ENCODE peak calls at places on chromosomes 12 and 14, in eight cellular contexts. One of them, this sample, is unnamed.

GRCh38 chr12:106584104-106585064 is 1.6 kb downstream of the RFX4 start:
- DNase-seq in left ventricle myocardium inferior: no peak
- DNase-seq in cardiac muscle cell: peak; percentile 63
- DNase-seq in endothelial cell: no peak
- DNase-seq in sigmoid colon: no peak
- DNase-seq in hepatocyte: no peak
- DNase-seq in HepG2: no peak
- DNase-seq in Calu3: peak; percentile 26
- DNase-seq in this sample: no peak

GRCh38 chr12:11581179-11581755 is 68.2 kb upstream of the ETV6 start:
- DNase-seq in HepG2: peak; percentile 50
- DNase-seq in left ventricle myocardium inferior: peak; percentile 18
- DNase-seq in sigmoid colon: peak; percentile 81
- DNase-seq in hepatocyte: peak; percentile 84
- DNase-seq in endothelial cell: peak; percentile 61
- DNase-seq in cardiac muscle cell: peak; percentile 89
- DNase-seq in Calu3: peak; percentile 67
- DNase-seq in this sample: peak; percentile 77

GRCh38 chr12:44972746-44973421 is 78.0 kb downstream of the DBX2 start:
- DNase-seq in endothelial cell: no peak
- DNase-seq in hepatocyte: peak; percentile 28
- DNase-seq in sigmoid colon: no peak
- DNase-seq in Calu3: peak; percentile 6
- DNase-seq in HepG2: peak; percentile 16
- DNase-seq in cardiac muscle cell: peak; percentile 39
- DNase-seq in left ventricle myocardium inferior: no peak
- DNase-seq in this sample: no peak

GRCh38 chr12:43988838-43989560 is 153.1 kb downstream of the TMEM117 start:
- DNase-seq in Calu3: no peak
- DNase-seq in hepatocyte: no peak
- DNase-seq in endothelial cell: no peak
- DNase-seq in HepG2: no peak
- DNase-seq in cardiac muscle cell: no peak
- DNase-seq in left ventricle myocardium inferior: no peak
- DNase-seq in sigmoid colon: no peak
- DNase-seq in this sample: no peak

GRCh38 chr14:62957562-62957961 is 87.7 kb downstream of the KCNH5 start:
- DNase-seq in hepatocyte: peak; percentile 5
- DNase-seq in sigmoid colon: no peak
- DNase-seq in cardiac muscle cell: no peak
- DNase-seq in left ventricle myocardium inferior: no peak
- DNase-seq in Calu3: no peak
- DNase-seq in endothelial cell: no peak
- DNase-seq in HepG2: no peak
- DNase-seq in this sample: peak; percentile 98

GRCh38 chr12:32116897-32117296 is 10.2 kb downstream of the BICD1 start:
- DNase-seq in hepatocyte: no peak
- DNase-seq in HepG2: no peak
- DNase-seq in Calu3: no peak
- DNase-seq in sigmoid colon: no peak
- DNase-seq in endothelial cell: no peak
- DNase-seq in left ventricle myocardium inferior: no peak
- DNase-seq in cardiac muscle cell: no peak
- DNase-seq in this sample: no peak

GRCh38 chr12:114025935-114026334 is 59.8 kb upstream of the RBM19 start:
- DNase-seq in cardiac muscle cell: peak; percentile 96
- DNase-seq in sigmoid colon: no peak
- DNase-seq in Calu3: no peak
- DNase-seq in left ventricle myocardium inferior: peak; percentile 38
- DNase-seq in HepG2: no peak
- DNase-seq in hepatocyte: no peak
- DNase-seq in endothelial cell: no peak
- DNase-seq in this sample: no peak

GRCh38 chr12:46926536-46926935 is 100.7 kb upstream of the SLC38A4 start:
- DNase-seq in cardiac muscle cell: no peak
- DNase-seq in HepG2: no peak
- DNase-seq in hepatocyte: no peak
- DNase-seq in endothelial cell: no peak
- DNase-seq in left ventricle myocardium inferior: no peak
- DNase-seq in Calu3: no peak
- DNase-seq in sigmoid colon: no peak
- DNase-seq in this sample: no peak

GRCh38 chr12:68250454-68250853 is 3.0 kb downstream of the IL22 start:
- DNase-seq in hepatocyte: no peak
- DNase-seq in sigmoid colon: no peak
- DNase-seq in HepG2: no peak
- DNase-seq in Calu3: no peak
- DNase-seq in endothelial cell: no peak
- DNase-seq in left ventricle myocardium inferior: no peak
- DNase-seq in cardiac muscle cell: no peak
- DNase-seq in this sample: no peak

GRCh38 chr12:58064681-58065080 is 123.3 kb downstream of the ATP23 start:
- DNase-seq in hepatocyte: no peak
- DNase-seq in Calu3: no peak
- DNase-seq in endothelial cell: no peak
- DNase-seq in sigmoid colon: no peak
- DNase-seq in cardiac muscle cell: no peak
- DNase-seq in left ventricle myocardium inferior: no peak
- DNase-seq in HepG2: no peak
- DNase-seq in this sample: no peak

GRCh38 chr12:49043856-49044258 is 16.7 kb downstream of the KMT2D start:
- DNase-seq in endothelial cell: peak; percentile 84
- DNase-seq in cardiac muscle cell: peak; percentile 69
- DNase-seq in HepG2: peak; percentile 34
- DNase-seq in sigmoid colon: peak; percentile 80
- DNase-seq in left ventricle myocardium inferior: peak; percentile 50
- DNase-seq in hepatocyte: peak; percentile 65
- DNase-seq in Calu3: peak; percentile 41
- DNase-seq in this sample: peak; percentile 6

GRCh38 chr14:37124617-37125016 is 47.8 kb downstream of the SLC25A21 start:
- DNase-seq in endothelial cell: no peak
- DNase-seq in left ventricle myocardium inferior: no peak
- DNase-seq in sigmoid colon: no peak
- DNase-seq in HepG2: peak; percentile 41
- DNase-seq in cardiac muscle cell: no peak
- DNase-seq in Calu3: peak; percentile 29
- DNase-seq in hepatocyte: peak; percentile 4
- DNase-seq in this sample: no peak

GRCh38 chr14:102911541-102911951 is 10.9 kb upstream of the AMN start:
- DNase-seq in cardiac muscle cell: no peak
- DNase-seq in Calu3: no peak
- DNase-seq in HepG2: no peak
- DNase-seq in sigmoid colon: peak; percentile 59
- DNase-seq in hepatocyte: no peak
- DNase-seq in endothelial cell: no peak
- DNase-seq in left ventricle myocardium inferior: no peak
- DNase-seq in this sample: no peak

GRCh38 chr14:70660967-70661871 is 19.5 kb downstream of the TTC9 start:
- DNase-seq in cardiac muscle cell: no peak
- DNase-seq in sigmoid colon: no peak
- DNase-seq in HepG2: no peak
- DNase-seq in left ventricle myocardium inferior: no peak
- DNase-seq in endothelial cell: no peak
- DNase-seq in hepatocyte: no peak
- DNase-seq in Calu3: peak; percentile 16
- DNase-seq in this sample: no peak

GRCh38 chr14:98462908-98463307 is 809.1 kb downstream of the BCL11B start:
- DNase-seq in Calu3: no peak
- DNase-seq in hepatocyte: no peak
- DNase-seq in left ventricle myocardium inferior: no peak
- DNase-seq in HepG2: no peak
- DNase-seq in endothelial cell: no peak
- DNase-seq in sigmoid colon: no peak
- DNase-seq in cardiac muscle cell: no peak
- DNase-seq in this sample: no peak

GRCh38 chr14:66425402-66425801 is 60.8 kb upstream of the CCDC196 start:
- DNase-seq in endothelial cell: no peak
- DNase-seq in sigmoid colon: no peak
- DNase-seq in hepatocyte: no peak
- DNase-seq in left ventricle myocardium inferior: peak; percentile 35
- DNase-seq in cardiac muscle cell: no peak
- DNase-seq in Calu3: no peak
- DNase-seq in HepG2: no peak
- DNase-seq in this sample: no peak

GRCh38 chr12:132597333-132598283 is 12.8 kb downstream of the LRCOL1 start:
- DNase-seq in endothelial cell: no peak
- DNase-seq in sigmoid colon: no peak
- DNase-seq in left ventricle myocardium inferior: no peak
- DNase-seq in HepG2: no peak
- DNase-seq in cardiac muscle cell: peak; percentile 72
- DNase-seq in hepatocyte: peak; percentile 63
- DNase-seq in Calu3: no peak
- DNase-seq in this sample: no peak

GRCh38 chr14:90828642-90829487 is 12.6 kb upstream of the TTC7B start:
- DNase-seq in HepG2: no peak
- DNase-seq in Calu3: no peak
- DNase-seq in hepatocyte: no peak
- DNase-seq in endothelial cell: no peak
- DNase-seq in cardiac muscle cell: no peak
- DNase-seq in sigmoid colon: no peak
- DNase-seq in left ventricle myocardium inferior: no peak
- DNase-seq in this sample: no peak

DNA sequence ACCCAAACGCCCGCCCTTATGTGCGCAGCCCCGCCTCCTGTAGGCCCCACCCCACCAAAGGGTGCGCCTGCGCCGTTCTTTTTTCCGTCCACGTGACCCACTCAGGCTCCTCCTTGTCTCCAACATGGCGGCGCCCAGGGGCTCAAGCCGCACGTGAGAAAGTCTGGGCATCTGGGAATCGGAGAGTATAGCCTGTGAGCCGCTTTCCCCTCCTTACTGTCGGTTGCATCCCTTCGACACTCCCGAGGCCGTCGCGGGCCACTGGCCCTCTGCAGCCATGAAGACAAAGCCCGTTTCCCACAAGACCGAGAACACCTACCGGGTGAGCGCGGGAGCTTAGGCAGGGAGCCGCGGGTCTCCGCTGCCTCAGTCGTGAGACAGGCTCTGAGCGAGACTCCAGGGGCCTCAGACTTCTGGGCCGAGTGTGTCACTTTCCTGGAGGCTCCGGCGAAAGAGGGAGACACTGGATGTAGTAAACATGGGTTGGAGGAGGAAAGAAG is at the start of gene UTP20:
- DNase-seq in endothelial cell: peak; percentile 93
- DNase-seq in Calu3: peak; percentile 97
- DNase-seq in sigmoid colon: peak; percentile 96
- DNase-seq in HepG2: peak; percentile 79
- DNase-seq in hepatocyte: peak; percentile 96
- DNase-seq in left ventricle myocardium inferior: peak; percentile 91
- DNase-seq in cardiac muscle cell: peak; percentile 95
- DNase-seq in this sample: peak; percentile 69
- TF ChIP-seq CTCF in endothelial cell: no peak
- TF ChIP-seq CTCF in Calu3: no peak
- TF ChIP-seq CTCF in sigmoid colon: no peak
- TF ChIP-seq CTCF in HepG2: no peak
- TF ChIP-seq CTCF in hepatocyte: no peak
- TF ChIP-seq CTCF in left ventricle myocardium inferior: no peak
- TF ChIP-seq CTCF in cardiac muscle cell: no peak
- TF ChIP-seq CTCF in this sample: no peak

GRCh38 chr14:104798300-104799238 is 2.3 kb upstream of the ZBTB42 start:
- DNase-seq in hepatocyte: no peak
- DNase-seq in Calu3: no peak
- DNase-seq in sigmoid colon: no peak
- DNase-seq in cardiac muscle cell: no peak
- DNase-seq in left ventricle myocardium inferior: no peak
- DNase-seq in endothelial cell: no peak
- DNase-seq in HepG2: no peak
- DNase-seq in this sample: no peak

GRCh38 chr14:104799239-104799599 is 1.7 kb upstream of the ZBTB42 start:
- DNase-seq in HepG2: no peak
- DNase-seq in hepatocyte: no peak
- DNase-seq in Calu3: no peak
- DNase-seq in sigmoid colon: no peak
- DNase-seq in endothelial cell: no peak
- DNase-seq in left ventricle myocardium inferior: no peak
- DNase-seq in cardiac muscle cell: no peak
- DNase-seq in this sample: no peak

GRCh38 chr14:104801284-104802119 is 601 bp downstream of the ZBTB42 start:
- DNase-seq in left ventricle myocardium inferior: no peak
- DNase-seq in cardiac muscle cell: no peak
- DNase-seq in sigmoid colon: no peak
- DNase-seq in hepatocyte: peak; percentile 51
- DNase-seq in Calu3: no peak
- DNase-seq in endothelial cell: no peak
- DNase-seq in HepG2: no peak
- DNase-seq in this sample: no peak

GRCh38 chr14:104800600-104801283 is at the start of gene ZBTB42:
- DNase-seq in hepatocyte: peak; percentile 92
- DNase-seq in Calu3: peak; percentile 91
- DNase-seq in cardiac muscle cell: peak; percentile 77
- DNase-seq in left ventricle myocardium inferior: peak; percentile 69
- DNase-seq in endothelial cell: peak; percentile 39
- DNase-seq in sigmoid colon: peak; percentile 85
- DNase-seq in HepG2: peak; percentile 54
- DNase-seq in this sample: no peak

GRCh38 chr14:104799657-104800599 is 973 bp upstream of the ZBTB42 start:
- DNase-seq in endothelial cell: peak; percentile 72
- DNase-seq in left ventricle myocardium inferior: peak; percentile 91
- DNase-seq in hepatocyte: peak; percentile 95
- DNase-seq in sigmoid colon: peak; percentile 94
- DNase-seq in Calu3: peak; percentile 78
- DNase-seq in cardiac muscle cell: peak; percentile 89
- DNase-seq in HepG2: peak; percentile 76
- DNase-seq in this sample: no peak
- TF ChIP-seq CTCF in endothelial cell: no peak
- TF ChIP-seq CTCF in left ventricle myocardium inferior: peak; percentile 65
- TF ChIP-seq CTCF in hepatocyte: peak; percentile 42
- TF ChIP-seq CTCF in sigmoid colon: peak; percentile 48
- TF ChIP-seq CTCF in Calu3: no peak
- TF ChIP-seq CTCF in cardiac muscle cell: peak; percentile 38
- TF ChIP-seq CTCF in HepG2: peak; percentile 64
- TF ChIP-seq CTCF in this sample: peak; percentile 54

GRCh38 chr14:31770271-31770670 is 209.1 kb downstream of the NUBPL start:
- DNase-seq in sigmoid colon: no peak
- DNase-seq in Calu3: no peak
- DNase-seq in cardiac muscle cell: no peak
- DNase-seq in hepatocyte: no peak
- DNase-seq in endothelial cell: no peak
- DNase-seq in left ventricle myocardium inferior: no peak
- DNase-seq in HepG2: no peak
- DNase-seq in this sample: no peak
- TF ChIP-seq CTCF in sigmoid colon: no peak
- TF ChIP-seq CTCF in Calu3: no peak
- TF ChIP-seq CTCF in cardiac muscle cell: no peak
- TF ChIP-seq CTCF in hepatocyte: no peak
- TF ChIP-seq CTCF in endothelial cell: no peak
- TF ChIP-seq CTCF in left ventricle myocardium inferior: no peak
- TF ChIP-seq CTCF in HepG2: no peak
- TF ChIP-seq CTCF in this sample: no peak

DNA sequence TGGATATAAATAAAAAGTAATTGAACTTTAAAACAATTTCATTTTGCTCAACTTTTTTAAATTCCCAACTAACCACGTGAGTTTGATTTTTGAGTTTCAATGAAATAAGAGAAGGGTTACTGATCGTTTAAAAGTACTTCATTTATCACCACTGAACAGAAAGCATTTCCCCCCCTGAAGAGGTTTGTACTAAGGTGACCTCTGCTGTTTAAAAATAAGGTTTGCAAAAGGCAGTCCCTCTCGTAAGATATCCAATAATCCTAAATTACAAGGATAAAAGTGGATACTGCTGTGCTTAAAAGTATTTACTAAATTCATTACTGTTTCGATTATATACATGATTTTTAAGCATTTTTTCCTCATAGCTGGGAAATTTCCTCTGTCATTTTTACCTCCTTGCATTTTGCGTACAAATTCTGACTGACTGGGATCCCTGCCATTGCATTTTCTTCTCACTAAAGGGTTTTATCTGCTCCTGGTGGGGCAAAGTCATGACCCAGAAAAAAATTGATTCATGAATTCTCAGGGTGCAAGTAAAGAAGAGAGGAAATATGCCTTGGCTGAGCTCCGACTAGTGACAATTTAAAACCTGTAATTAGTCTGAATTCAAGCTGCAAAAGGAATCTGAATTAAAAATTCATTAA is 463.8 kb downstream of the PRKD1 start:
- DNase-seq in endothelial cell: no peak
- DNase-seq in HepG2: no peak
- DNase-seq in left ventricle myocardium inferior: no peak
- DNase-seq in hepatocyte: no peak
- DNase-seq in cardiac muscle cell: peak; percentile 46
- DNase-seq in Calu3: no peak
- DNase-seq in sigmoid colon: no peak
- DNase-seq in this sample: no peak
- TF ChIP-seq CTCF in endothelial cell: no peak
- TF ChIP-seq CTCF in HepG2: no peak
- TF ChIP-seq CTCF in left ventricle myocardium inferior: no peak
- TF ChIP-seq CTCF in hepatocyte: no peak
- TF ChIP-seq CTCF in cardiac muscle cell: peak; percentile 27
- TF ChIP-seq CTCF in Calu3: no peak
- TF ChIP-seq CTCF in sigmoid colon: no peak
- TF ChIP-seq CTCF in this sample: peak; percentile 11